ENCODE peak calls at places on chromosomes 6 and 20, in ten cellular contexts. G is transverse colon; T is activated T-helper 1 cell treated with anti-CD3 and anti-CD28 coated beads, Interleukin-12 subunit alpha, Interleukin-12 subunit beta, Interleukin-2, Interleukin-4 antibody, amounts not matched to agents 30 ng/mL and 10 ng/mL and 1 ng/mL, durations not matched to agents 14 hours and 24 hours and 36 hours; V is left ventricle myocardium inferior; M is A172; B is GM23248; Z is ureter; K is lower lobe of right lung; R is WERI-Rb-1; A is NCI-H2081. S is an unnamed sample.

GRCh38 chr6:163240556-163240955 is 174.0 kb upstream of the QKI start:
- DNase-seq in K (no peak), V (no peak), T (no peak), R (no peak), Z (no peak), B (no peak), G (no peak), M (no peak), A (no peak), S (no peak)

GRCh38 chr20:57022306-57022705 is 244.1 kb downstream of the BMP7 start:
- DNase-seq in A (no peak), M (no peak), V (no peak), R (no peak), G (no peak), T (no peak), Z (no peak), B (no peak), K (no peak), S (no peak)

GRCh38 chr20:55424968-55425367 is 580.4 kb downstream of the CBLN4 start:
- DNase-seq in V (no peak), G (no peak), T (no peak), B (no peak), M (no peak), K (no peak), A (no peak), R (no peak), Z (no peak), S (no peak)

GRCh38 chr6:117482240-117483003 is at the start of gene DCBLD1:
- DNase-seq in R (peak; percentile 79), M (peak; percentile 57), Z (peak; percentile 73), K (peak; percentile 89), A (peak; percentile 76), B (peak; percentile 96), T (peak; percentile 55), G (peak; percentile 86), V (peak; percentile 77), S (peak; percentile 85)

GRCh38 chr6:108170607-108171290 is 4.9 kb downstream of the NR2E1 start:
- DNase-seq in T (no peak), V (no peak), R (no peak), K (no peak), Z (no peak), M (no peak), A (no peak), G (no peak), B (no peak), S (no peak)

GRCh38 chr6:115618311-115618710 is 442.4 kb downstream of the FRK start:
- DNase-seq in B (no peak), V (no peak), R (no peak), T (no peak), Z (no peak), K (no peak), M (no peak), A (no peak), G (no peak), S (no peak)

GRCh38 chr6:105276374-105276773 is 96.6 kb upstream of the POPDC3 start:
- DNase-seq in Z (no peak), M (no peak), V (no peak), B (no peak), T (no peak), R (no peak), A (no peak), K (no peak), G (no peak), S (no peak)

GRCh38 chr6:1024587-1024986 is 287.3 kb upstream of the FOXQ1 start:
- DNase-seq in T (no peak), B (peak; percentile 93), K (no peak), R (no peak), A (no peak), G (peak; percentile 17), V (no peak), M (peak; percentile 96), Z (peak; percentile 62), S (no peak)

GRCh38 chr6:157443066-157443800 is 62.2 kb downstream of the ZDHHC14 start:
- DNase-seq in R (no peak), Z (no peak), T (no peak), K (no peak), M (peak; percentile 88), B (peak; percentile 67), A (no peak), V (no peak), G (no peak), S (no peak)

GRCh38 chr20:62236200-62236599 is 2.1 kb upstream of the OSBPL2 start:
- DNase-seq in T (no peak), A (no peak), Z (no peak), G (no peak), V (no peak), K (no peak), B (no peak), M (no peak), R (no peak), S (no peak)

GRCh38 chr20:44598413-44599290 is 16.3 kb downstream of the PKIG start:
- DNase-seq in A (no peak), B (no peak), T (peak; percentile 14), Z (no peak), G (no peak), R (no peak), M (peak; percentile 74), K (no peak), V (peak; percentile 63), S (no peak)

GRCh38 chr20:38270869-38271608 is 10.5 kb upstream of the KIAA1755 start:
- DNase-seq in A (no peak), K (no peak), B (peak; percentile 95), M (peak; percentile 92), T (no peak), V (peak; percentile 77), G (no peak), R (no peak), Z (peak; percentile 67), S (no peak)

GRCh38 chr6:116035616-116036015 is 25.1 kb downstream of the FRK start:
- DNase-seq in T (no peak), V (no peak), A (peak; percentile 13), G (no peak), R (no peak), B (no peak), K (no peak), M (no peak), Z (no peak), S (no peak)

GRCh38 chr20:1291191-1291741 is 25.2 kb downstream of the SNPH start:
- DNase-seq in M (no peak), T (no peak), R (no peak), G (no peak), K (no peak), V (no peak), B (peak; percentile 28), A (no peak), Z (no peak), S (no peak)

GRCh38 chr20:31675828-31676533 is 38.3 kb downstream of the COX4I2 start:
- DNase-seq in R (peak; percentile 42), V (no peak), A (no peak), T (peak; percentile 71), G (no peak), M (peak; percentile 61), B (peak; percentile 20), Z (no peak), K (no peak), S (peak; percentile 40)

GRCh38 chr6:166691199-166691598 is 64.1 kb upstream of the RPS6KA2 start:
- DNase-seq in A (peak; percentile 5), B (peak; percentile 11), G (no peak), Z (no peak), V (peak; percentile 70), M (peak; percentile 93), K (no peak), R (no peak), T (no peak), S (no peak)

GRCh38 chr6:34917626-34918285 is 28.7 kb downstream of the ANKS1A start:
- DNase-seq in M (no peak), Z (no peak), B (no peak), G (no peak), K (no peak), A (no peak), T (no peak), R (peak; percentile 87), V (no peak), S (no peak)

GRCh38 chr6:159594106-159594749 is 98.8 kb downstream of the SOD2 start:
- DNase-seq in B (peak; percentile 76), K (no peak), Z (no peak), T (no peak), R (no peak), G (no peak), A (no peak), V (no peak), M (peak; percentile 41), S (no peak)

GRCh38 chr6:154928325-154928922 is 66.7 kb upstream of the TIAM2 start:
- DNase-seq in Z (peak; percentile 60), R (peak; percentile 74), G (peak; percentile 58), T (peak; percentile 52), K (no peak), M (peak; percentile 61), B (peak; percentile 83), V (no peak), A (peak; percentile 61), S (peak; percentile 70)

GRCh38 chr20:17940447-17940971 is 28.1 kb downstream of the SNX5 start:
- DNase-seq in G (no peak), R (no peak), K (no peak), T (no peak), Z (no peak), M (no peak), A (no peak), B (no peak), V (no peak), S (no peak)

GRCh38 chr20:32019156-32019510 is 8.9 kb downstream of the CCM2L start:
- DNase-seq in V (no peak), R (peak; percentile 81), M (no peak), B (peak; percentile 26), Z (no peak), A (no peak), K (peak; percentile 43), T (no peak), G (no peak), S (no peak)

GRCh38 chr6:122268394-122268793 is 131.1 kb upstream of the HSF2 start:
- DNase-seq in M (no peak), T (no peak), Z (no peak), K (no peak), R (no peak), G (no peak), A (no peak), V (no peak), B (no peak), S (no peak)

GRCh38 chr6:72876256-72876655 is 254.4 kb downstream of the KCNQ5 start:
- DNase-seq in T (no peak), Z (no peak), A (no peak), B (no peak), M (no peak), K (no peak), G (no peak), V (no peak), R (no peak), S (no peak)

GRCh38 chr6:47135772-47136171 is 93.6 kb upstream of the ADGRF1 start:
- DNase-seq in T (no peak), Z (no peak), R (no peak), M (peak; percentile 83), G (no peak), K (no peak), V (no peak), A (peak; percentile 56), B (peak; percentile 67), S (no peak)

GRCh38 chr20:18722381-18722780 is 91.2 kb upstream of the SCP2D1 start:
- DNase-seq in K (no peak), G (no peak), V (no peak), R (no peak), T (no peak), A (no peak), M (peak; percentile 25), Z (no peak), B (peak; percentile 27), S (no peak)

GRCh38 chr6:131372535-131372934 is 200.5 kb upstream of the ARG1 start:
- DNase-seq in M (no peak), Z (no peak), V (no peak), G (no peak), B (peak; percentile 81), K (no peak), R (no peak), A (no peak), T (no peak), S (no peak)

GRCh38 chr20:4073852-4074741 is 58.7 kb upstream of the RNF24 start:
- DNase-seq in K (no peak), G (no peak), R (no peak), M (no peak), B (peak; percentile 31), Z (peak; percentile 27), A (no peak), V (no peak), T (no peak), S (peak; percentile 7)

GRCh38 chr6:10528170-10528981 is 7.2 kb downstream of the GCNT2 start:
- DNase-seq in M (peak; percentile 60), T (peak; percentile 41), A (peak; percentile 73), G (peak; percentile 67), V (no peak), K (no peak), R (no peak), B (no peak), Z (no peak), S (peak; percentile 74)